ENCODE peak calls at places on chromosomes 13 and 19, in four cellular contexts. Y is neural progenitor cell, N is fibroblast of lung, L is A549. X is an unnamed sample.

GRCh38 chr13:97122381-97122996 is 99.6 kb upstream of the MBNL2 start:
- DNase-seq in L (peak; percentile 59), N (peak; percentile 66), Y (no peak), X (no peak)

GRCh38 chr19:38849746-38850230 is at the start of gene HNRNPL:
- DNase-seq in Y (no peak), N (no peak), L (no peak), X (no peak)

GRCh38 chr13:44174769-44175425 is 198.7 kb upstream of the SERP2 start:
- DNase-seq in L (peak; percentile 38), N (peak; percentile 46), Y (no peak), X (no peak)

GRCh38 chr19:4555657-4556561 is 3.6 kb downstream of the SEMA6B start:
- DNase-seq in Y (no peak), N (no peak), L (peak; percentile 68), X (peak; percentile 93)

GRCh38 chr19:22612316-22612715 is 21.8 kb upstream of the ZNF492 start:
- DNase-seq in Y (no peak), N (no peak), L (no peak), X (no peak)

GRCh38 chr13:73673931-73674330 is 460.3 kb downstream of the KLF12 start:
- DNase-seq in L (no peak), N (no peak), Y (no peak), X (no peak)

GRCh38 chr13:90683711-90684131 is 663.8 kb upstream of the MIR17HG start:
- DNase-seq in Y (no peak), L (peak; percentile 10), N (peak; percentile 27), X (no peak)

GRCh38 chr19:17205237-17206140 is 9.7 kb upstream of the USE1 start:
- DNase-seq in L (peak; percentile 72), N (peak; percentile 64), Y (peak; percentile 75), X (peak; percentile 68)

GRCh38 chr13:79090552-79091159 is 315.4 kb downstream of the RBM26 start:
- DNase-seq in N (no peak), L (no peak), Y (no peak), X (no peak)

GRCh38 chr19:7699003-7699402 is 2.9 kb downstream of the FCER2 start:
- DNase-seq in N (no peak), L (no peak), Y (no peak), X (no peak)

GRCh38 chr19:42326969-42327368 is 1.5 kb downstream of the MEGF8 start:
- DNase-seq in Y (no peak), N (no peak), L (no peak), X (no peak)
- H3K4me2 ChIP-seq in Y (peak overlapping the region; percentile 90), N (no peak overlapping the region), L (peak overlapping the region; percentile 83), X (peak overlapping the region; percentile 87)

DNA sequence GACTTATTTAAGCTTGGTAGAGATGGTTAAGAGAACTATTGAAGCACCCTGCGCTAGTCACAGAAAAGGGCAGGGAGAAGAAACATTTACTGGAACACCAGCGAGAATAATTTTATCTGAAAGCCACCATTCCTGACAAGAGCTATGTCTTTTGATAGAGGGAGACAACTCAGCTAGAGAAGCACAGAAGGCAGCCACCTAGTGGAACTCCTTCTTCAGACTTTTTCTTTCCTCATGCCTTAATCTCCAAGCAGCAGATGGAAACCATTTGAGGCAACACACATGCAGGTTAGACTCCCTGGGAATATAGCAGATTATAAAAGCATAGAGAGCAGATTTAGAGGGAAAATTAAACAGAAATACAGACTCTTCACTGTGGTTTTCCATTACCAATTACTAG is 813.4 kb downstream of the SLITRK6 start:
- DNase-seq in L (peak; percentile 3), Y (no peak), N (no peak), X (no peak)
- TF ChIP-seq CTCF in L (no peak), Y (no peak), N (no peak), X (no peak)

GRCh38 chr19:13876834-13877233 is at the start of gene NANOS3:
- DNase-seq in L (no peak), N (no peak), Y (no peak), X (no peak)

GRCh38 chr19:13872695-13873389 is 4.1 kb upstream of the NANOS3 start:
- DNase-seq in N (no peak), L (peak; percentile 47), Y (peak; percentile 89), X (peak; percentile 89)

GRCh38 chr19:13875824-13876223 is 1.1 kb upstream of the NANOS3 start:
- DNase-seq in L (no peak), Y (no peak), N (no peak), X (no peak)

GRCh38 chr19:13872339-13872694 is 4.6 kb upstream of the NANOS3 start:
- DNase-seq in Y (no peak), L (no peak), N (no peak), X (no peak)

GRCh38 chr19:13873776-13874515 is 3.0 kb upstream of the NANOS3 start:
- DNase-seq in N (no peak), Y (no peak), L (no peak), X (no peak)
- H3K4me2 ChIP-seq in N (no peak overlapping the region), Y (peak overlapping the region; percentile 70), L (peak overlapping the region; percentile 80), X (no peak overlapping the region)

DNA sequence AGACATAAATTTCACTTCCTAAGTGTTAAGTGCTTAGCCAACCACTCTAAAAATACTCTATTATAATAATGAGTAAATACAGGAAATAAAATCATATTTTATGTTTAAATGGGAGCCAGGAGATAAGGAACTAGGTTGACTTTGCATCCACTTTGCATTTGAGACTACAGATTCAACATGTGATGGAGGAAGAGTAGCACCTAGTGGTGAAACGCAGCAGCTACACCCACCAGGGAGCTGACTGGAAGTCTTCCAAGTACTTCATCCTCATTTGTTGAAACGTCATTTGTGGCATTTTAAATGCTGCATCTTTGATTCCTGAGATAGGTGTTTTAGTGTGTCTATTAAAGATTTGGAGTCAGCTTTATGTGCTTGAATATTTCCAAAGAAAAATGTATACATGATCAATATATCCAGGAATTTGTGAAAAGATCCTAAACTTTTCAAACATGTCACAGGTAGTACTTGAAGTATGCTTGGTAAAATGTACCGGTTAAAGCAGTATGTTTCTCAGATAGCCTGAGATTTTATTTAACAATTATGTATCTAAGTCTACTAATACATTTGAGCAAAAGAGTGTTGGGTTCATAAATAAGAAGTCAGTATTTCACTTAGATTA is 17.4 kb upstream of the KCTD12 start:
- DNase-seq in N (peak; percentile 85), L (peak; percentile 74), Y (peak; percentile 81), X (peak; percentile 66)
- TF ChIP-seq CTCF in N (peak; percentile 100), L (peak; percentile 82), Y (peak; percentile 98), X (peak; percentile 78)

GRCh38 chr13:106210327-106210726 is 325.1 kb downstream of the EFNB2 start:
- DNase-seq in Y (no peak), L (no peak), N (no peak), X (no peak)

GRCh38 chr13:106213028-106213427 is 322.4 kb downstream of the EFNB2 start:
- DNase-seq in N (no peak), Y (peak; percentile 75), L (no peak), X (no peak)

GRCh38 chr13:106212436-106213010 is 322.9 kb downstream of the EFNB2 start:
- DNase-seq in L (no peak), Y (no peak), N (peak; percentile 45), X (no peak)
- H3K4me2 ChIP-seq in L (no peak overlapping the region), Y (peak overlapping the region; percentile 47), N (peak overlapping the region; percentile 13), X (no peak overlapping the region)

DNA sequence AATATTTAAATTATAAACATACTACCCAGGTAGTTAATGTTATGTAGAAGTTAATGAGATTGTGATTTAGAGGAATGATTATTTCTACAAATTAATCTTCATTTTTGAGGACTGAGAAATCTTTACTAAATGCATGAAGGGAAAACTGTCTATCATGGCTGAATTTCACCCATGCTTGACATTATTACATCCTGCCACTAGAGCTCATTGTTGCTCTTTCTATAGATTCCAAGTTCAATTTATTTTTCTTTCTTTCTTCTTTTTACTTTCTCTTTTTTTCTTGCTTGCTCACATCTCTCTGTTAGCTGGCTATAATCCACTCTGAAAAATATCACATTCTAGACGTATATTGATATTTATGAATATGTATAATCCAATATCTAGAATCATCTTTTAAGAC is 505.0 kb upstream of the KLHL1 start:
- DNase-seq in Y (no peak), L (no peak), N (peak; percentile 28), X (no peak)
- TF ChIP-seq CTCF in Y (peak; percentile 52), L (no peak), N (peak; percentile 50), X (no peak)

GRCh38 chr19:46896076-46896794 is 35.4 kb downstream of the ARHGAP35 start:
- DNase-seq in L (no peak), N (no peak), Y (no peak), X (no peak)
- H3K4me2 ChIP-seq in L (no peak overlapping the region), N (no peak overlapping the region), Y (no peak overlapping the region), X (no peak overlapping the region)

GRCh38 chr19:35213678-35214632 is 14.6 kb downstream of the FAM187B start:
- DNase-seq in N (peak; percentile 76), L (peak; percentile 85), Y (no peak), X (peak; percentile 13)

GRCh38 chr19:35214766-35215422 is 13.6 kb downstream of the FAM187B start:
- DNase-seq in Y (no peak), L (no peak), N (no peak), X (no peak)

GRCh38 chr19:35219008-35219407 is 9.5 kb downstream of the FAM187B start:
- DNase-seq in N (no peak), L (no peak), Y (no peak), X (no peak)

GRCh38 chr19:35216026-35216832 is 12.3 kb downstream of the FAM187B start:
- DNase-seq in Y (no peak), L (no peak), N (no peak), X (no peak)

DNA sequence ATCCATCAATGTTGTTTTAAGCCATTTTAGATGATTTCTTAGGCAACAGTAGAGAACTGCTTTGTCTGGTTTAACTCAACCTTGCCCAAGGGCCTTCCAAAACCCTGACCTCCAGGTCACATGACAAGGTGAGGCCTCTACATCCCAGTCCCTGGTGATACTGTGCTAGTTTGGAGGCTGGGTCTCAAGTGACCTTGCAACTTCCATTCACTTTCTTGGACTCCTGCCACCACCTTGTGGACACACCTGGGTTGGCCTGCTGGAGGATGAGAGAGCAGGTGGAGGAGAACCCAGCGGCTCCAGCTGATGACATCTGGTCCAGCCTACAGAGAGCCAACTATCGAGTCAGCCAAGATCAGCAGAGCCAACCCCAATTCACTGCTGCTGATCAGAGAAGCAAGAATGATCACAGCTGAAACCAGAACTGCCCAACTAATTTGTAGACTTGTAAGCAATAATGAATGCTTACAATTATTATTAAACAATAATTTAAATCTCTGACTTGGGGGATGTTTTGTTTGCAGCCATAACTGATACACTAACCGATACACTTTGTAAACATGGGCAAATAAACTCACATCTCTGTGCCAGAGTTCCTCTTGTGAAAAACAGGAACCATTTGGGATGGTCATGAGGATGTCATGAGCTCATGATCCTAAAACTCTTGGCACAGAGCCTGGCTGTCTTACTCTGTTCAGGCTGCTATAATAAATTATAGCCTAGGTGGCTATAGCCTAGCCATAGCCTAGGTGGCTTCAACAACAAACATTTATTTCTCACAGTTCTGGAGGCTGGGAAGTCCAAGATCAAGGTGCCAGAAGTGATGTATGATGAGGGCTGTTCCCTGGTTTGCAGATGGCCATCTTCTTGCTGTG is 11.5 kb downstream of the FAM187B start:
- DNase-seq in N (no peak), L (no peak), Y (no peak), X (no peak)
- TF ChIP-seq CTCF in N (no peak), L (no peak), Y (no peak), X (no peak)

X was measured in K562.